ENCODE peak calls at places on chromosomes 13 and 19, in nine cellular contexts. J is K562, E is transverse colon, B is A549, G is NB4, S is lower leg skin, F is stomach, Y is tibial nerve, Q is heart left ventricle. K is an unnamed sample.

GRCh38 chr13:27128825-27129627 is 42.6 kb downstream of the USP12 start:
- DNase-seq in J (no peak), E (no peak), B (no peak), G (no peak), S (no peak), F (no peak), Y (no peak), Q (no peak), K (no peak)

GRCh38 chr13:95982144-95982543 is 71.1 kb downstream of the UGGT2 start:
- DNase-seq in J (no peak), E (no peak), B (no peak), G (no peak), S (no peak), F (no peak), Y (no peak), Q (no peak), K (no peak)

GRCh38 chr13:90717451-90717936 is 630.0 kb upstream of the MIR17HG start:
- DNase-seq in J (no peak), E (no peak), B (no peak), G (no peak), S (no peak), F (no peak), Y (no peak), Q (no peak), K (no peak)

GRCh38 chr13:46926856-46927625 is 30.2 kb upstream of the HTR2A start:
- DNase-seq in J (no peak), E (no peak), B (no peak), G (no peak), S (no peak), F (no peak), Y (no peak), Q (no peak), K (no peak)

GRCh38 chr19:10230904-10231623 is at the start of gene S1PR2:
- DNase-seq in J (peak), E (peak), B (peak), G (peak), S (peak), F (peak), Y (peak), Q (peak), K (peak)

GRCh38 chr13:37403776-37404497 is 194.6 kb downstream of the POSTN start:
- DNase-seq in J (no peak), E (no peak), B (no peak), G (no peak), S (no peak), F (no peak), Y (no peak), Q (no peak), K (no peak)

GRCh38 chr19:5057860-5058259 is 88.9 kb downstream of the KDM4B start:
- DNase-seq in J (peak), E (no peak), B (peak), G (no peak), S (no peak), F (no peak), Y (no peak), Q (no peak), K (no peak)

GRCh38 chr13:96662036-96662435 is 332.2 kb downstream of the OXGR1 start:
- DNase-seq in J (no peak), E (no peak), B (no peak), G (no peak), S (no peak), F (no peak), Y (no peak), Q (no peak), K (no peak)

GRCh38 chr19:41907994-41908615 is 20.1 kb downstream of the ERFL start:
- DNase-seq in J (no peak), E (no peak), B (no peak), G (no peak), S (no peak), F (no peak), Y (no peak), Q (no peak), K (no peak)

GRCh38 chr19:18814063-18814462 is 17.7 kb upstream of the UPF1 start:
- DNase-seq in J (no peak), E (no peak), B (no peak), G (no peak), S (no peak), F (no peak), Y (no peak), Q (no peak), K (no peak)

GRCh38 chr13:48505597-48506091 is 27.2 kb downstream of the RCBTB2 start:
- DNase-seq in J (no peak), E (peak), B (no peak), G (peak), S (peak), F (no peak), Y (no peak), Q (peak), K (no peak)

GRCh38 chr13:31043891-31044657 is 111.6 kb downstream of the TEX26 start:
- DNase-seq in J (peak), E (peak), B (peak), G (peak), S (peak), F (peak), Y (peak), Q (peak), K (peak)

GRCh38 chr19:35902870-35903475 is 644 bp downstream of the HCST start:
- DNase-seq in J (no peak), E (no peak), B (no peak), G (no peak), S (no peak), F (no peak), Y (no peak), Q (no peak), K (no peak)

GRCh38 chr19:18385675-18386542 is at the start of gene GDF15:
- DNase-seq in J (peak), E (peak), B (peak), G (peak), S (peak), F (peak), Y (peak), Q (peak), K (peak)

GRCh38 chr13:102870677-102871415 is 25.0 kb downstream of the ERCC5 start:
- DNase-seq in J (peak), E (peak), B (peak), G (peak), S (no peak), F (peak), Y (no peak), Q (peak), K (peak)

GRCh38 chr13:78468546-78469060 is 134.7 kb downstream of the POU4F1 start:
- DNase-seq in J (no peak), E (no peak), B (no peak), G (no peak), S (no peak), F (no peak), Y (no peak), Q (no peak), K (no peak)

GRCh38 chr19:17098326-17098725 is 22.7 kb downstream of the MYO9B start:
- DNase-seq in J (no peak), E (no peak), B (no peak), G (no peak), S (no peak), F (no peak), Y (no peak), Q (no peak), K (no peak)

GRCh38 chr13:73015799-73016198 is 43.0 kb upstream of the KLF5 start:
- DNase-seq in J (no peak), E (no peak), B (no peak), G (no peak), S (no peak), F (no peak), Y (no peak), Q (no peak), K (no peak)

GRCh38 chr19:56377105-56377924 is 16.0 kb downstream of the ZNF582 start:
- DNase-seq in J (no peak), E (no peak), B (no peak), G (no peak), S (no peak), F (no peak), Y (no peak), Q (no peak), K (no peak)

GRCh38 chr13:104256701-104257100 is 1190.5 kb upstream of the SLC10A2 start:
- DNase-seq in J (no peak), E (no peak), B (no peak), G (no peak), S (no peak), F (no peak), Y (no peak), Q (no peak), K (no peak)

GRCh38 chr19:32268381-32268780 is 77.0 kb upstream of the ZNF507 start:
- DNase-seq in J (no peak), E (no peak), B (no peak), G (no peak), S (no peak), F (no peak), Y (no peak), Q (no peak), K (no peak)

GRCh38 chr19:13670846-13671245 is 93.5 kb upstream of the MRI1 start:
- DNase-seq in J (no peak), E (no peak), B (no peak), G (no peak), S (peak), F (no peak), Y (no peak), Q (no peak), K (no peak)

GRCh38 chr13:36806102-36806501 is 12.9 kb upstream of the RFXAP start:
- DNase-seq in J (no peak), E (no peak), B (no peak), G (no peak), S (no peak), F (no peak), Y (no peak), Q (no peak), K (no peak)

GRCh38 chr19:11088508-11089253 is 582 bp upstream of the LDLR start:
- DNase-seq in J (no peak), E (no peak), B (no peak), G (no peak), S (peak), F (no peak), Y (peak), Q (no peak), K (no peak)

GRCh38 chr13:24267283-24267682 is 42.1 kb upstream of the C1QTNF9 start:
- DNase-seq in J (no peak), E (no peak), B (no peak), G (no peak), S (no peak), F (no peak), Y (no peak), Q (no peak), K (no peak)

GRCh38 chr19:3983936-3984583 is 1.2 kb downstream of the EEF2 start:
- DNase-seq in J (peak), E (peak), B (no peak), G (peak), S (peak), F (no peak), Y (no peak), Q (peak), K (no peak)

GRCh38 chr19:9597027-9597426 is 12.7 kb upstream of the ZNF121 start:
- DNase-seq in J (no peak), E (no peak), B (no peak), G (no peak), S (no peak), F (no peak), Y (no peak), Q (no peak), K (no peak)

GRCh38 chr19:58379276-58379675 is 1.6 kb downstream of the ZNF837 start:
- DNase-seq in J (no peak), E (no peak), B (no peak), G (no peak), S (no peak), F (no peak), Y (no peak), Q (no peak), K (no peak)

GRCh38 chr13:40672310-40673060 is 6.0 kb upstream of the FOXO1 start:
- DNase-seq in J (peak), E (no peak), B (peak), G (no peak), S (no peak), F (no peak), Y (no peak), Q (no peak), K (peak)

GRCh38 chr13:25839356-25839755 is 212.5 kb downstream of the SHISA2 start:
- DNase-seq in J (no peak), E (no peak), B (no peak), G (no peak), S (no peak), F (no peak), Y (no peak), Q (no peak), K (no peak)

GRCh38 chr19:4357095-4357797 is 13.9 kb downstream of the MPND start:
- DNase-seq in J (no peak), E (no peak), B (no peak), G (no peak), S (no peak), F (no peak), Y (no peak), Q (no peak), K (no peak)

GRCh38 chr13:61988810-61989209 is 573.2 kb upstream of the PCDH20 start:
- DNase-seq in J (no peak), E (no peak), B (no peak), G (no peak), S (no peak), F (no peak), Y (no peak), Q (no peak), K (no peak)

GRCh38 chr19:28543244-28543776 is 669.6 kb downstream of the UQCRFS1 start:
- DNase-seq in J (no peak), E (no peak), B (no peak), G (no peak), S (no peak), F (no peak), Y (no peak), Q (no peak), K (no peak)

GRCh38 chr19:33373701-33374405 is at the start of gene CEBPG:
- DNase-seq in J (peak), E (peak), B (peak), G (peak), S (no peak), F (peak), Y (no peak), Q (peak), K (peak)

GRCh38 chr19:40530091-40530901 is 46.4 kb upstream of the SHKBP1 start:
- DNase-seq in J (peak), E (no peak), B (peak), G (no peak), S (no peak), F (no peak), Y (no peak), Q (no peak), K (peak)

GRCh38 chr13:106205871-106206270 is 329.6 kb downstream of the EFNB2 start:
- DNase-seq in J (no peak), E (no peak), B (no peak), G (no peak), S (no peak), F (no peak), Y (no peak), Q (no peak), K (no peak)

GRCh38 chr13:20102776-20103175 is 58.1 kb downstream of the GJA3 start:
- DNase-seq in J (no peak), E (no peak), B (no peak), G (no peak), S (no peak), F (no peak), Y (no peak), Q (no peak), K (no peak)

GRCh38 chr19:5567971-5568407 is 236 bp upstream of the TINCR start:
- DNase-seq in J (no peak), E (peak), B (no peak), G (no peak), S (no peak), F (no peak), Y (no peak), Q (no peak), K (no peak)

GRCh38 chr19:10114651-10115391 is 3.3 kb downstream of the P2RY11 start:
- DNase-seq in J (no peak), E (no peak), B (no peak), G (peak), S (no peak), F (no peak), Y (no peak), Q (no peak), K (no peak)

GRCh38 chr13:48585456-48585840 is 52.6 kb upstream of the RCBTB2 start:
- DNase-seq in J (no peak), E (peak), B (no peak), G (peak), S (peak), F (peak), Y (no peak), Q (peak), K (no peak)

GRCh38 chr19:34733826-34734600 is at the start of gene ZNF181:
- DNase-seq in J (peak), E (peak), B (peak), G (peak), S (peak), F (peak), Y (peak), Q (peak), K (peak)
- TF ChIP-seq POLR2A in J (peak), E (peak), B (peak), G (no peak), S (no peak), F (no peak), Y (peak), Q (no peak), K (peak)

DNA sequence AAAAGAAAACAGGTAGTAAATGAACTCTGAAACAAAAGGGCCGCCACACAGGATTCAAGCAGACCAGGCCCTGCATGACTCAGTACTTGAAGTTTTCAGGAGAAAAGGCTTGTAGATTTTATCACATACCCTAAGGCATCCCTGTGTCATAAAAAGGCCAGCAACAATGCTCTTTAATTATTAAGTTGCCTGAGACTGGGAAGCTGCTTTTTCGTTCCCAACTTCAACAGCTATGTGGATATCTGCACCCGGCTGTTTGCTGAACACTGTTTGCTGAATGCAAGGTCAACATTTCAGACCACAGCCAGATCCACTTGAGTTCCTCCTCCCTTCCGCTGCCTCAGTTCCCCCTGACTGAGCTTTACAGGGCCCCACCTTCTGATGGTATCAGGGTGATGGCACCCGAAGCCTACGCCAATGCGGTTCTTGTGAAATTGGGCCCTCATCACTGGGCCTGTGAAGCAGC is 6.1 kb upstream of the ECH1 start:
- DNase-seq in J (peak), E (no peak), B (no peak), G (no peak), S (no peak), F (peak), Y (no peak), Q (no peak), K (no peak)
- TF ChIP-seq POLR2A in J (peak), E (no peak), B (no peak), G (no peak), S (no peak), F (no peak), Y (no peak), Q (no peak), K (no peak)

GRCh38 chr13:33678906-33679657 is 138.9 kb upstream of the RFC3 start:
- DNase-seq in J (peak), E (peak), B (peak), G (no peak), S (peak), F (peak), Y (peak), Q (peak), K (no peak)
- TF ChIP-seq POLR2A in J (no peak), E (no peak), B (no peak), G (no peak), S (no peak), F (no peak), Y (no peak), Q (no peak), K (no peak)

DNA sequence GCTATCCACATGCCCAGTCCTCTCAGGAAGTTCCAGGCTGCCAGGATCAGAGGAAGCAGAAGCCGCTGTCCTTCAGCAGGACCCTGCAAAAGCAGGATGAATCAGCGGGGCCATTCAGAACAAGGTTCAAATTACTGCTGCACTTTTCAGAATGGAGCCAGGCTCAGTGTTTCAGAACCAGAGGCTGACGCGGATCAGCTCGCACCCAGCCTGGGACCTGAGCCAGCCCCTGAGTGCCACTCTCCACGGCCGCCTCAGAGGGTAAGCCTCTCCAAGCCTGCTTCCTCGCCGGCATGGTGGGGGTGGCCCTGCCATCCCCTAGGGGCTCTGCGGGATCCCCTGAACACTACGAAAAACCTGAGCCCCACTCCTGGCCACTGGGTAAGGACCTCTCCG is 24.7 kb downstream of the RASA3 start:
- DNase-seq in J (no peak), E (peak), B (no peak), G (no peak), S (no peak), F (no peak), Y (no peak), Q (no peak), K (no peak)
- TF ChIP-seq POLR2A in J (no peak), E (no peak), B (no peak), G (no peak), S (no peak), F (no peak), Y (no peak), Q (no peak), K (no peak)

DNA sequence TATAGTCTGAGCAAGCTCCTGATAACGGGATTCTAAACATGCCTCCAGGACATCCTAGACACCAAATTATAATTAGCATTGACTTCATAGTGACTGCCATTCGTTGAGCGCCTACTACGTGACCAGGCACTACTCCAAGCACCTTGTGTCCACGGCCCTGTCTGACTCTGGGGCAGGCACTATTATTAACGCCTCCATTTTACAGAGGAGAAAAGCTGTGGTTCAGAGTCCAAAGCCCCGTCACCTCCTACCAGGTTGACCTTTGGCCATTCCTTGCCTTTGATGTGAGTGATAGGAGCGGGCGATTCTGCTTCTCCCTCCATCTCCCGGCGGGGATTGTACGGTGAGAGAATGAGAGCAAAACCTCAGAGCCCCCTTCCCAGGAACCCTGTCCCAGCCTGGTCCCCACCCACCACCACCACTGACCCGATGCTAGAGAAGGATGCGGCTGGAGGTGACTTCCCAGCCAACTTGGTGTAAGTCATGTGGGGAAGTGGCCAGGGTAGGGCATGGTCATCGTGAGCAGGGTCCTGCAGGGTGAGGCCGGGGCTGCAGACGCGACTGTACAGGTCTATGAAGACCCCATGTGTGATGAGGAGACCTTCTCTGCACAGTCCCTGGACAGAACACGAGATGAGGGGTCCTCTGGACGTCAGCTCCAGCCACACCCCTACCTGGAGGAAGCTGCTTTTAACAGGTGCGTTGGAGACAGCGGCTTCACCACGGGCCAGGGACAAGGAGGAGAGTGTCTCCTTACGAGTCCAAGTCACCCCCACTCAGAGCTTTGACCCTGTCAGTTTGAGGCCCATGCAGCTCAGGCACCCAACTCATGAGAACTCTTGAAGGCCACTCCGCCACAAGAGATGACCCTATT is at the start of gene IGSF23:
- DNase-seq in J (no peak), E (peak), B (no peak), G (no peak), S (no peak), F (no peak), Y (no peak), Q (no peak), K (no peak)
- TF ChIP-seq POLR2A in J (no peak), E (no peak), B (no peak), G (no peak), S (no peak), F (no peak), Y (no peak), Q (no peak), K (no peak)

GRCh38 chr13:29803221-29803620 is 47.2 kb downstream of the UBL3 start:
- DNase-seq in J (no peak), E (no peak), B (no peak), G (no peak), S (no peak), F (no peak), Y (no peak), Q (no peak), K (no peak)
- TF ChIP-seq POLR2A in J (no peak), E (no peak), B (no peak), G (no peak), S (no peak), F (no peak), Y (no peak), Q (no peak), K (no peak)

DNA sequence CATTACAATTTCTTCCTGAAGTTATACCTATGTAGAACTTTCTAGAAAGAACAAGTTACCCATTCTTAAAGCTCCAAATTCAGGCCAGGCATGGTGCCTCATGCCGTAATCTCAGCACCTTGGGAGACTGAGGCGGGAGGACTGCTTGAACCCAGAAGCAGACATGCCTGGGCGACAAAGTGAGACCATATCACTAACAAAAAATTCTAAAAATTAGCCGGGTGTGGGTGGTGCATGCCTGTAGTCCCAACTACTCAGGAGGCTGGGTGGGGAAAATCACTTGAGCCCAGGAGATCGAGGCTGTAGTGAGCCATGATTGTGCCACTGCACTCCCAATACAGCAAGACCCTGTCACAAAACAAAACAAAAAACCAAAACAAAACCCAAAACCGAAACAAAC is 23.0 kb downstream of the KCNRG start:
- DNase-seq in J (no peak), E (no peak), B (no peak), G (no peak), S (no peak), F (no peak), Y (no peak), Q (no peak), K (no peak)
- TF ChIP-seq POLR2A in J (no peak), E (no peak), B (no peak), G (no peak), S (no peak), F (no peak), Y (no peak), Q (no peak), K (no peak)

K was measured in erythroblast.